ENCODE peak calls at places on chromosomes 1 and 21, in seven cellular contexts. W is A549, D is tibial nerve, G is brain microvascular endothelial cell, Z is thoracic aorta, R is mammary epithelial cell, L is adrenal gland. J is an unnamed sample.
A peak's percentile ranks its signal among the peaks of the same experiment; 100 is the strongest.

GRCh38 chr1:15038232-15039016 is 115.1 kb upstream of the TMEM51 start:
- DNase-seq in W (peak; percentile 69), D (no peak), G (no peak), Z (no peak), R (peak; percentile 32), L (peak; percentile 28), J (no peak)

GRCh38 chr1:31732751-31733289 is 29.0 kb upstream of the COL16A1 start:
- DNase-seq in W (no peak), D (no peak), G (no peak), Z (no peak), R (no peak), L (no peak), J (no peak)

GRCh38 chr1:27372808-27373690 is 1.6 kb downstream of the FCN3 start:
- DNase-seq in W (no peak), D (no peak), G (no peak), Z (no peak), R (no peak), L (no peak), J (no peak)

GRCh38 chr1:248618878-248619277 is 16.0 kb downstream of the OR2T11 start:
- DNase-seq in W (peak; percentile 58), D (peak; percentile 24), G (peak; percentile 12), Z (no peak), R (peak; percentile 30), L (peak; percentile 56), J (peak; percentile 2)

GRCh38 chr1:40309374-40310128 is 7.5 kb downstream of the COL9A2 start:
- DNase-seq in W (no peak), D (no peak), G (no peak), Z (no peak), R (no peak), L (no peak), J (no peak)

GRCh38 chr1:246769306-246769705 is 45.1 kb downstream of the SCCPDH start:
- DNase-seq in W (no peak), D (no peak), G (no peak), Z (no peak), R (peak; percentile 66), L (peak; percentile 54), J (peak; percentile 93)

GRCh38 chr1:109395602-109396512 is 1.9 kb downstream of the SORT1 start:
- DNase-seq in W (peak; percentile 4), D (no peak), G (peak; percentile 44), Z (no peak), R (no peak), L (no peak), J (no peak)

GRCh38 chr21:42526379-42526727 is 12.7 kb downstream of the SLC37A1 start:
- DNase-seq in W (no peak), D (no peak), G (no peak), Z (no peak), R (no peak), L (peak; percentile 60), J (no peak)

GRCh38 chr21:39127506-39127905 is 55.7 kb downstream of the PSMG1 start:
- DNase-seq in W (no peak), D (no peak), G (no peak), Z (no peak), R (no peak), L (no peak), J (no peak)

GRCh38 chr1:25534389-25534788 is 9.0 kb upstream of the LDLRAP1 start:
- DNase-seq in W (no peak), D (no peak), G (no peak), Z (no peak), R (no peak), L (no peak), J (no peak)

GRCh38 chr1:21317035-21317689 is 26.9 kb upstream of the ECE1 start:
- DNase-seq in W (no peak), D (peak; percentile 78), G (peak; percentile 73), Z (peak; percentile 76), R (no peak), L (peak; percentile 96), J (peak; percentile 96)

GRCh38 chr21:33403128-33403785 is at the start of gene IFNGR2:
- DNase-seq in W (no peak), D (no peak), G (no peak), Z (no peak), R (peak; percentile 24), L (no peak), J (peak; percentile 63)

GRCh38 chr21:42574234-42575027 is 60.8 kb downstream of the SLC37A1 start:
- DNase-seq in W (no peak), D (no peak), G (peak; percentile 35), Z (no peak), R (no peak), L (no peak), J (peak; percentile 60)

GRCh38 chr1:112358798-112359408 is 37.1 kb upstream of the CTTNBP2NL start:
- DNase-seq in W (peak; percentile 36), D (peak; percentile 71), G (peak; percentile 60), Z (peak; percentile 13), R (peak; percentile 59), L (peak; percentile 78), J (peak; percentile 81)

GRCh38 chr1:3721955-3722465 is 30.2 kb upstream of the CCDC27 start:
- DNase-seq in W (no peak), D (no peak), G (no peak), Z (no peak), R (no peak), L (no peak), J (no peak)

GRCh38 chr1:206469411-206469932 is 804 bp upstream of the IKBKE start:
- DNase-seq in W (no peak), D (no peak), G (no peak), Z (no peak), R (peak; percentile 73), L (no peak), J (no peak)

GRCh38 chr1:25879675-25880074 is 4.2 kb upstream of the PAQR7 start:
- DNase-seq in W (no peak), D (no peak), G (no peak), Z (no peak), R (no peak), L (peak; percentile 93), J (no peak)

GRCh38 chr1:152768847-152769533 is 6.0 kb upstream of the LCE1F start:
- DNase-seq in W (no peak), D (no peak), G (no peak), Z (no peak), R (peak; percentile 59), L (no peak), J (peak; percentile 22)

GRCh38 chr21:30478015-30478414 is 2.2 kb downstream of the KRTAP19-1 start:
- DNase-seq in W (no peak), D (no peak), G (no peak), Z (no peak), R (peak; percentile 59), L (no peak), J (no peak)

GRCh38 chr21:46005481-46005881 is 23.9 kb downstream of the COL6A1 start:
- DNase-seq in W (no peak), D (no peak), G (no peak), Z (no peak), R (no peak), L (no peak), J (peak; percentile 16)

GRCh38 chr1:236502579-236502971 is 21.2 kb upstream of the LGALS8 start:
- DNase-seq in W (peak; percentile 70), D (no peak), G (peak; percentile 22), Z (no peak), R (peak; percentile 31), L (no peak), J (peak; percentile 33)

GRCh38 chr1:198212126-198212525 is 55.3 kb downstream of the NEK7 start:
- DNase-seq in W (no peak), D (no peak), G (no peak), Z (no peak), R (no peak), L (no peak), J (no peak)

GRCh38 chr1:63665410-63665809 is 72.2 kb downstream of the PGM1 start:
- DNase-seq in W (no peak), D (no peak), G (no peak), Z (no peak), R (no peak), L (no peak), J (no peak)

GRCh38 chr1:91511386-91511785 is 10.7 kb downstream of the CDC7 start:
- DNase-seq in W (peak; percentile 51), D (no peak), G (peak; percentile 3), Z (no peak), R (peak; percentile 10), L (no peak), J (peak; percentile 78)

GRCh38 chr1:32247452-32247851 is 430 bp downstream of the FAM167B start:
- DNase-seq in W (no peak), D (no peak), G (no peak), Z (no peak), R (no peak), L (no peak), J (no peak)

GRCh38 chr1:156675715-156676311 is 1.4 kb downstream of the NES start:
- DNase-seq in W (no peak), D (no peak), G (no peak), Z (no peak), R (no peak), L (no peak), J (peak; percentile 72)

GRCh38 chr1:156680056-156680455 is 2.8 kb upstream of the NES start:
- DNase-seq in W (no peak), D (no peak), G (no peak), Z (no peak), R (no peak), L (no peak), J (peak; percentile 21)

GRCh38 chr1:156676450-156676819 is 772 bp downstream of the NES start:
- DNase-seq in W (no peak), D (no peak), G (no peak), Z (no peak), R (no peak), L (no peak), J (no peak)

GRCh38 chr1:156676820-156677615 is at the start of gene NES:
- DNase-seq in W (peak; percentile 44), D (peak; percentile 55), G (peak; percentile 34), Z (no peak), R (no peak), L (peak; percentile 49), J (peak; percentile 77)

GRCh38 chr1:156677616-156678596 is 699 bp upstream of the NES start:
- DNase-seq in W (peak; percentile 85), D (no peak), G (peak; percentile 65), Z (no peak), R (peak; percentile 67), L (peak; percentile 67), J (peak; percentile 93)
- TF ChIP-seq CTCF in W (peak; percentile 96), D (peak; percentile 97), G (peak; percentile 95), Z (peak; percentile 82), R (peak; percentile 91), L (peak; percentile 84), J (peak; percentile 91)

GRCh38 chr1:220462756-220463155 is 65.2 kb upstream of the MARK1 start:
- DNase-seq in W (no peak), D (no peak), G (no peak), Z (no peak), R (no peak), L (no peak), J (no peak)
- H3K4me3 ChIP-seq in W (no peak overlapping the region), D (no peak overlapping the region), G (no peak overlapping the region), Z (no peak overlapping the region), R (no peak overlapping the region), L (no peak overlapping the region), J (no peak overlapping the region)

DNA sequence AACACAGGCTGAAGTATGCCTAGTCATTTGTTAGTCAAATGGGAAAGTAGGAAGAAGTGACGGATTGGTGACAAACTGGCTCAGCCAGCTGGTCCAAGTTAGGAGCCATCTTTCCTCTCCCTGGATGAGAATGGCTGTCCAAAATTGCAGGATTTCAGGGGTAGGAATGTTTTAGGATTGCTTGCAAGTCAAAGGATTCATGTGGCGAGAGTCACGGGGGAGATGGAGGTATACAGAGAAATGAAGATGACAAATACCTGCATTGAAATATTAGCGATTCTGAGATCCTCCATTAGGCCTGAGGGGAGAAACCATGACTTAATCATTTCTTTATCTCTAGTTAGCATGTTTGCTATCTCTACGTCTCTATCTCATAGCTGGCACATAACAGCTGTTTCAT is 41.8 kb upstream of the PIGC start:
- DNase-seq in W (no peak), D (no peak), G (no peak), Z (no peak), R (no peak), L (no peak), J (no peak)
- TF ChIP-seq CTCF in W (no peak), D (no peak), G (no peak), Z (no peak), R (no peak), L (no peak), J (no peak)

GRCh38 chr21:14545906-14546480 is at the start of gene SAMSN1:
- DNase-seq in W (no peak), D (no peak), G (peak; percentile 23), Z (no peak), R (no peak), L (peak; percentile 39), J (no peak)
- H3K4me3 ChIP-seq in W (no peak within 1 kb of the TSS), D (peak within 1 kb of the TSS; percentile 18), G (no peak within 1 kb of the TSS), Z (peak within 1 kb of the TSS; percentile 57), R (no peak within 1 kb of the TSS), L (no peak within 1 kb of the TSS), J (no peak within 1 kb of the TSS)